ENCODE peak calls at places on chromosome 19, in five cellular contexts. Q is erythroblast, I is IMR-90, O is ovary, T is breast epithelium. P is an unnamed sample.
A peak's percentile ranks its signal among the peaks of the same experiment; 100 is the strongest.

GRCh38 chr19:58033741-58034475 is at the start of gene ZSCAN1:
- DNase-seq in Q (peak; percentile 52), I (peak; percentile 41), O (peak; percentile 86), T (peak; percentile 93), P (no peak)

GRCh38 chr19:6564393-6564792 is 26.6 kb downstream of the CD70 start:
- DNase-seq in Q (peak; percentile 29), I (no peak), O (no peak), T (no peak), P (no peak)

GRCh38 chr19:19337120-19337519 is 16.5 kb downstream of the MAU2 start:
- DNase-seq in Q (no peak), I (no peak), O (no peak), T (no peak), P (no peak)

GRCh38 chr19:45340232-45340898 is at the start of gene KLC3:
- DNase-seq in Q (peak; percentile 18), I (no peak), O (no peak), T (no peak), P (peak; percentile 62)

GRCh38 chr19:6005321-6006069 is 27.6 kb upstream of the RANBP3 start:
- DNase-seq in Q (no peak), I (no peak), O (no peak), T (no peak), P (no peak)

GRCh38 chr19:14023404-14024235 is 4.3 kb upstream of the RLN3 start:
- DNase-seq in Q (peak; percentile 64), I (peak; percentile 44), O (no peak), T (no peak), P (no peak)

GRCh38 chr19:44808463-44809371 is at the start of gene BCAM:
- DNase-seq in Q (peak; percentile 55), I (peak; percentile 54), O (peak; percentile 87), T (peak; percentile 64), P (no peak)

GRCh38 chr19:5339950-5340636 is 519 bp downstream of the PTPRS start:
- DNase-seq in Q (no peak), I (no peak), O (peak; percentile 12), T (no peak), P (no peak)

GRCh38 chr19:24059572-24060295 is 27.3 kb upstream of the ZNF254 start:
- DNase-seq in Q (no peak), I (no peak), O (no peak), T (peak; percentile 83), P (no peak)

GRCh38 chr19:28878862-28879566 is 333.9 kb downstream of the UQCRFS1 start:
- DNase-seq in Q (peak; percentile 82), I (peak; percentile 71), O (peak; percentile 49), T (peak; percentile 25), P (peak; percentile 47)

GRCh38 chr19:45900661-45901431 is 1.6 kb downstream of the MYPOP start:
- DNase-seq in Q (peak; percentile 31), I (no peak), O (no peak), T (no peak), P (no peak)

GRCh38 chr19:55257461-55258411 is 1.1 kb downstream of the PPP6R1 start:
- DNase-seq in Q (peak; percentile 66), I (peak; percentile 32), O (no peak), T (no peak), P (no peak)

GRCh38 chr19:47123406-47123805 is 7.2 kb upstream of the SAE1 start:
- DNase-seq in Q (no peak), I (no peak), O (no peak), T (no peak), P (no peak)

GRCh38 chr19:29410974-29411615 is 114.7 kb upstream of the VSTM2B start:
- DNase-seq in Q (no peak), I (no peak), O (peak; percentile 44), T (no peak), P (no peak)

GRCh38 chr19:38303517-38304351 is at the start of gene C19orf33:
- DNase-seq in Q (no peak), I (no peak), O (no peak), T (peak; percentile 56), P (no peak)

GRCh38 chr19:57664269-57665127 is 4.2 kb upstream of the ZSCAN4 start:
- DNase-seq in Q (peak; percentile 48), I (peak; percentile 31), O (peak; percentile 64), T (no peak), P (peak; percentile 15)

GRCh38 chr19:6677924-6678689 is 8.1 kb upstream of the TNFSF14 start:
- DNase-seq in Q (no peak), I (no peak), O (no peak), T (no peak), P (no peak)

GRCh38 chr19:56112313-56112709 is 8.8 kb downstream of the ZNF787 start:
- DNase-seq in Q (no peak), I (no peak), O (no peak), T (no peak), P (no peak)

GRCh38 chr19:58038688-58039204 is 4.9 kb downstream of the ZSCAN1 start:
- DNase-seq in Q (no peak), I (no peak), O (no peak), T (no peak), P (no peak)

GRCh38 chr19:5785423-5785822 is 877 bp upstream of the PRR22 start:
- DNase-seq in Q (no peak), I (no peak), O (no peak), T (no peak), P (no peak)

GRCh38 chr19:5714819-5715218 is 5.1 kb downstream of the LONP1 start:
- DNase-seq in Q (no peak), I (no peak), O (no peak), T (no peak), P (no peak)

GRCh38 chr19:15399635-15400034 is 19.2 kb downstream of the AKAP8L start:
- DNase-seq in Q (no peak), I (no peak), O (no peak), T (no peak), P (no peak)

GRCh38 chr19:45591004-45591637 is 6.5 kb upstream of the OPA3 start:
- DNase-seq in Q (peak; percentile 49), I (peak; percentile 35), O (no peak), T (no peak), P (no peak)

GRCh38 chr19:13917888-13918406 is 11.9 kb downstream of the CC2D1A start:
- DNase-seq in Q (no peak), I (no peak), O (no peak), T (peak; percentile 52), P (no peak)

GRCh38 chr19:38559428-38560401 is 58.0 kb downstream of the MAP4K1 start:
- DNase-seq in Q (no peak), I (no peak), O (no peak), T (peak; percentile 56), P (peak; percentile 46)

GRCh38 chr19:41480336-41480735 is 37.4 kb downstream of the ERICH4 start:
- DNase-seq in Q (no peak), I (no peak), O (peak; percentile 28), T (no peak), P (no peak)

GRCh38 chr19:41478875-41479756 is 36.2 kb downstream of the ERICH4 start:
- DNase-seq in Q (no peak), I (no peak), O (no peak), T (no peak), P (no peak)

GRCh38 chr19:41476583-41476982 is 33.6 kb downstream of the ERICH4 start:
- DNase-seq in Q (no peak), I (no peak), O (no peak), T (no peak), P (no peak)

GRCh38 chr19:41478171-41478570 is 35.2 kb downstream of the ERICH4 start:
- DNase-seq in Q (no peak), I (no peak), O (no peak), T (no peak), P (no peak)

DNA sequence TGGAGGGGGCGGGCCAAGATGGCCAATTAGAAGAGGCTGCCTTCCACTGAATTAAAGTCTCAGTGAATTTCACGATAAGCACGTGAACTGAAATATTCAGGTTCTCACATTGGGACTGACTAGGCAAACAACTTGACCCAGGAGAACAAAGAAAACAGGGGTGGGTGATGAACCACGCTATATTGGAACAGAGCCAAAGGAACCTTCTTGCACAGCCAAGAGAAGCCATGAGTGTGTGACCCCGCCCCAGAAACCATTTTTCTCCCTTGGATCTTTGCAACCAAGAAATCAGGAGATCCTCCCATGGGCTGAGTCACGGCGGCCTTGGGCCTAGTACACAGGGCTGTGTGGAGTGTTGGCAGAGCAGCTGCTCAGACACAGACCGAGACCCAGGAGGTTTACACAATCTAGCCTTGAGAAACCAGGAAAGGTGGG is 36.8 kb downstream of the ERICH4 start:
- DNase-seq in Q (no peak), I (no peak), O (peak; percentile 75), T (no peak), P (no peak)
- TF ChIP-seq POLR2A in Q (no peak), I (no peak), O (no peak), T (no peak), P (no peak)

GRCh38 chr19:3179739-3180293 is 1.2 kb downstream of the S1PR4 start:
- DNase-seq in Q (peak; percentile 68), I (no peak), O (no peak), T (no peak), P (no peak)
- TF ChIP-seq POLR2A in Q (no peak), I (no peak), O (no peak), T (no peak), P (no peak)

GRCh38 chr19:41362143-41362847 is 1.7 kb downstream of the B9D2 start:
- DNase-seq in Q (no peak), I (no peak), O (no peak), T (no peak), P (no peak)

GRCh38 chr19:41364546-41365391 is 820 bp upstream of the B9D2 start:
- DNase-seq in Q (no peak), I (peak; percentile 15), O (no peak), T (no peak), P (no peak)

GRCh38 chr19:41366089-41366488 is 2.1 kb upstream of the B9D2 start:
- DNase-seq in Q (peak; percentile 45), I (no peak), O (no peak), T (no peak), P (no peak)

GRCh38 chr19:41363753-41364545 is at the start of gene B9D2:
- DNase-seq in Q (peak; percentile 99), I (peak; percentile 98), O (peak; percentile 97), T (peak; percentile 97), P (peak; percentile 83)

GRCh38 chr19:41363371-41363752 is 587 bp downstream of the B9D2 start:
- DNase-seq in Q (no peak), I (no peak), O (no peak), T (no peak), P (no peak)
- TF ChIP-seq POLR2A in Q (no peak), I (no peak), O (no peak), T (no peak), P (no peak)

GRCh38 chr19:1811942-1812425 is at the start of gene ATP8B3:
- DNase-seq in Q (no peak), I (no peak), O (no peak), T (no peak), P (peak; percentile 100)

GRCh38 chr19:1813837-1814217 is 1.8 kb upstream of the ATP8B3 start:
- DNase-seq in Q (no peak), I (no peak), O (no peak), T (no peak), P (no peak)

GRCh38 chr19:1813197-1813836 is 1.2 kb upstream of the ATP8B3 start:
- DNase-seq in Q (no peak), I (no peak), O (no peak), T (no peak), P (no peak)

GRCh38 chr19:1811472-1811894 is 593 bp downstream of the ATP8B3 start:
- DNase-seq in Q (peak; percentile 86), I (peak; percentile 67), O (peak; percentile 62), T (peak; percentile 80), P (no peak)

GRCh38 chr19:1812426-1813196 is 535 bp upstream of the ATP8B3 start:
- DNase-seq in Q (peak; percentile 96), I (peak; percentile 90), O (peak; percentile 91), T (peak; percentile 80), P (peak; percentile 95)
- TF ChIP-seq POLR2A in Q (peak; percentile 67), I (peak; percentile 41), O (peak; percentile 28), T (no peak), P (no peak)

GRCh38 chr19:531753-532571 is at the start of gene CDC34:
- DNase-seq in Q (peak; percentile 77), I (no peak), O (no peak), T (no peak), P (peak; percentile 65)
- TF ChIP-seq POLR2A in Q (peak; percentile 48), I (peak; percentile 62), O (peak; percentile 50), T (no peak), P (no peak)